ENCODE peak calls at places on chromosomes 11 and 22, in ten cellular contexts. B is foreskin fibroblast, S is Peyer's patch, P is adrenal gland, X is sigmoid colon, L is cardiac muscle cell, F is thyroid gland, V is A549, A is tibial nerve, I is thoracic aorta. R is an unnamed sample.

GRCh38 chr22:19098157-19098556 is 24.1 kb downstream of the DGCR2 start:
- DNase-seq in I (no peak), P (no peak), X (peak; percentile 22), S (no peak), A (no peak), F (no peak), L (no peak), B (no peak), V (no peak), R (no peak)

GRCh38 chr11:71462726-71463125 is 9.7 kb downstream of the NADSYN1 start:
- DNase-seq in X (no peak), V (no peak), B (no peak), L (no peak), I (no peak), S (peak; percentile 16), P (no peak), F (no peak), A (no peak), R (no peak)

GRCh38 chr22:35949243-35949642 is 79.4 kb downstream of the RBFOX2 start:
- DNase-seq in P (no peak), B (no peak), S (no peak), L (no peak), X (no peak), I (no peak), V (no peak), A (no peak), F (no peak), R (no peak)

GRCh38 chr22:45904236-45904635 is 72.7 kb downstream of the WNT7B start:
- DNase-seq in L (no peak), V (no peak), P (peak; percentile 29), B (no peak), S (no peak), I (no peak), X (no peak), F (no peak), A (no peak), R (no peak)

GRCh38 chr11:45148276-45148675 is 1.8 kb downstream of the PRDM11 start:
- DNase-seq in I (no peak), L (no peak), P (peak; percentile 20), V (no peak), A (no peak), S (no peak), B (no peak), X (peak; percentile 52), F (no peak), R (peak; percentile 14)

GRCh38 chr11:36452231-36452630 is 57.8 kb downstream of the TRAF6 start:
- DNase-seq in V (no peak), S (no peak), F (no peak), L (no peak), I (no peak), B (no peak), X (no peak), A (no peak), P (no peak), R (no peak)

GRCh38 chr11:95647355-95647754 is 142.2 kb downstream of the FAM76B start:
- DNase-seq in A (peak; percentile 46), I (no peak), F (peak; percentile 34), V (no peak), L (no peak), P (no peak), B (no peak), S (no peak), X (peak; percentile 78), R (no peak)

GRCh38 chr22:48407256-48407955 is 1420.3 kb downstream of the BRD1 start:
- DNase-seq in A (no peak), F (no peak), S (no peak), X (no peak), V (no peak), P (no peak), B (no peak), I (no peak), L (no peak), R (no peak)

GRCh38 chr22:37144180-37144554 is 5.5 kb downstream of the IL2RB start:
- DNase-seq in I (no peak), X (no peak), A (no peak), F (no peak), V (no peak), S (no peak), P (no peak), L (no peak), B (no peak), R (no peak)

GRCh38 chr11:69948256-69949141 is 129.3 kb upstream of the FGF3 start:
- DNase-seq in B (peak; percentile 6), F (no peak), X (no peak), V (peak; percentile 83), P (no peak), S (peak; percentile 86), I (peak; percentile 40), L (no peak), A (no peak), R (peak; percentile 61)

GRCh38 chr11:72598901-72599300 is 75.3 kb downstream of the PDE2A start:
- DNase-seq in A (peak; percentile 45), L (peak; percentile 61), V (peak; percentile 65), F (no peak), X (peak; percentile 81), B (peak; percentile 12), I (no peak), P (peak; percentile 80), S (no peak), R (peak; percentile 30)

GRCh38 chr11:76233936-76234703 is 27.8 kb upstream of the WNT11 start:
- DNase-seq in L (no peak), I (peak; percentile 11), F (peak; percentile 46), S (peak; percentile 62), X (peak; percentile 89), B (peak; percentile 18), A (peak; percentile 62), V (no peak), P (peak; percentile 70), R (peak; percentile 55)

GRCh38 chr11:9973921-9974320 is 310.0 kb downstream of the SWAP70 start:
- DNase-seq in L (no peak), F (no peak), S (no peak), B (peak; percentile 30), A (no peak), P (no peak), X (no peak), V (peak; percentile 31), I (no peak), R (no peak)

GRCh38 chr11:9972917-9973504 is 309.1 kb downstream of the SWAP70 start:
- DNase-seq in L (peak; percentile 38), S (no peak), V (peak; percentile 63), F (peak; percentile 17), X (no peak), I (no peak), B (peak; percentile 59), A (peak; percentile 46), P (peak; percentile 28), R (no peak)

GRCh38 chr11:9969068-9969467 is 305.2 kb downstream of the SWAP70 start:
- DNase-seq in S (no peak), V (peak; percentile 11), L (no peak), X (no peak), P (no peak), A (no peak), F (no peak), I (no peak), B (no peak), R (no peak)

GRCh38 chr11:9974375-9974774 is 310.5 kb downstream of the SWAP70 start:
- DNase-seq in B (no peak), L (no peak), I (no peak), X (no peak), S (no peak), V (peak; percentile 11), A (no peak), P (no peak), F (no peak), R (no peak)

DNA sequence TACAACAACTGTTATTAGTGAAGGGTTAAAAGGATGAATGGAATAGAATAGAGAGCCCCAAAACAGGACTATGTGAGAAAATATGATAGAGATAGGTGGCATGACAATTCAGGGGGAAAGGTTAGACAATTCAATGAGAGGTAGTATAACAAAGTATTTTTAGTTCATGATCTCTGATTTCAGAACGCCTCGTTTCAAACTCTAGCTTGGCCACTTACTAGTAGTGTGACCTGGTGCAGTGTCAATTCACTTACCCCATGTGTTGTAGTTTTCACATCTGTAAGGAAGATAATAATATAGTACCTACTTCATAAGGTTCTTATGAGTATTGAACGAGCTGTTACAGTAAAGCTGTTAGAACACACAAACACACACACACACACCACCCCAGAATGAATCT is 308.0 kb downstream of the SWAP70 start:
- DNase-seq in P (no peak), A (no peak), F (no peak), B (no peak), I (no peak), X (no peak), V (no peak), L (no peak), S (no peak), R (no peak)
- TF ChIP-seq CTCF in P (no peak), A (no peak), F (no peak), B (no peak), I (no peak), X (no peak), V (no peak), L (no peak), S (no peak), R (no peak)

DNA sequence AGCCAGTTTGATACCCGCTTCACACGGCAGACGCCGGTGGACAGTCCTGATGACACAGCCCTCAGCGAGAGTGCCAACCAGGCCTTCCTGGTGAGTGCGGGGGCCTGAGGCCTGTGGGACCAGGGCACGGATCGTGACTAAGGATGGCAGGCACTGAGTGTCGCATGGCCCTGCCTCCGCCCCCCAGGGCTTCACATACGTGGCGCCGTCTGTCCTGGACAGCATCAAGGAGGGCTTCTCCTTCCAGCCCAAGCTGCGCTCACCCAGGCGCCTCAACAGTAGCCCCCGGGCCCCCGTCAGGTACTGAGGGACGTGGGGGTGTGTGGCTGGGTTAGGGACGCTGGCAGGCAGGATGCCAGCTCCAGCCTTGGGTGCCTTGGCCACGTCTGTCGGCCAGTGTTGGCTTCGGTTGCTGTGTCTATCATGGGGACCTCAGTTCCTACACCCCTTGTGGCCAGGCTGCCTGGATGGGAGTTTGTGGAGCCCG is 3.0 kb downstream of the PTPRCAP start:
- DNase-seq in A (no peak), F (no peak), B (no peak), L (no peak), V (no peak), X (no peak), I (no peak), P (no peak), S (no peak), R (no peak)
- H3K4me3 ChIP-seq in A (no peak overlapping the region), F (no peak overlapping the region), B (no peak overlapping the region), L (no peak overlapping the region), V (no peak overlapping the region), X (no peak overlapping the region), I (no peak overlapping the region), P (no peak overlapping the region), S (no peak overlapping the region), R (no peak overlapping the region)

DNA sequence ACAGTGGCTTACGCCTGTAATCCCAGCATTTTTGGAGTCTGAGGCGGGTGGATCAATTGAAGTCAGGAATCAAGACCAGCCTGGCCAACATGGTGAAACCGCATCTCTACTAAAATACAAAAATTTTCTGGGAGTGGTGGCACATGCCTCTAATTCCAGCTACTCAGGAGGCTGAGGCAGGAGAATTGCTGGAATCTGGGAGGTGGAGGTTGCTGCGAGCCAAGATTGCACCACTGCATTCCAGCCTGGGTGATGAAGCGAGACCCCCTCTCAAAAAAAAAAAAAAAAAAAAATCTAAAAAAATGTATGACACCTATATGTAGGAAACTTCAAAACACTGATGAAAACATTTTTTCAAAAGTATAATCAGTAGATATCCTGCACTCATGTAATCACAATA is 242.7 kb upstream of the CHORDC1 start:
- DNase-seq in B (no peak), S (no peak), L (no peak), P (no peak), I (no peak), A (no peak), F (no peak), X (no peak), V (no peak), R (no peak)
- TF ChIP-seq CTCF in B (no peak), S (no peak), L (no peak), P (no peak), I (no peak), A (no peak), F (no peak), X (no peak), V (no peak), R (no peak)

GRCh38 chr11:134086376-134086775 is 17.5 kb downstream of the JAM3 start:
- DNase-seq in X (no peak), I (no peak), A (no peak), S (no peak), F (no peak), P (no peak), B (no peak), V (no peak), L (no peak), R (no peak)
- H3K4me3 ChIP-seq in X (no peak overlapping the region), I (no peak overlapping the region), A (no peak overlapping the region), S (no peak overlapping the region), F (no peak overlapping the region), P (no peak overlapping the region), B (no peak overlapping the region), V (no peak overlapping the region), L (no peak overlapping the region), R (no peak overlapping the region)